ENCODE peak calls at places on chromosomes 2 and 18, in seven cellular contexts. V is GM23338, C is neural progenitor cell, P is HCT116, T is MM.1S, X is PC-3, R is SK-N-SH. G is an unnamed sample.

GRCh38 chr18:57084331-57085298 is 62.3 kb upstream of the BOD1L2 start:
- DNase-seq in V (no peak), C (peak; percentile 36), P (no peak), T (peak; percentile 82), X (peak; percentile 3), R (no peak), G (no peak)

GRCh38 chr2:64978514-64979268 is 10.5 kb upstream of the SLC1A4 start:
- DNase-seq in V (peak; percentile 50), C (no peak), P (peak; percentile 6), T (peak; percentile 41), X (peak; percentile 60), R (no peak), G (peak; percentile 70)

GRCh38 chr2:167508709-167509108 is 620.4 kb downstream of the XIRP2 start:
- DNase-seq in V (no peak), C (no peak), P (no peak), T (no peak), X (peak; percentile 73), R (no peak), G (no peak)

GRCh38 chr18:56563568-56563967 is 74.8 kb downstream of the TXNL1 start:
- DNase-seq in V (peak; percentile 94), C (peak; percentile 88), P (peak; percentile 10), T (no peak), X (peak; percentile 4), R (no peak), G (no peak)

GRCh38 chr2:45264227-45265225 is 255.3 kb upstream of the SIX2 start:
- DNase-seq in V (peak; percentile 18), C (no peak), P (no peak), T (no peak), X (peak; percentile 63), R (no peak), G (peak; percentile 64)

GRCh38 chr2:1866402-1867091 is 122.2 kb upstream of the PXDN start:
- DNase-seq in V (no peak), C (no peak), P (no peak), T (no peak), X (no peak), R (no peak), G (no peak)

GRCh38 chr18:13406770-13407169 is 188.2 kb downstream of the LDLRAD4 start:
- DNase-seq in V (no peak), C (no peak), P (no peak), T (no peak), X (no peak), R (no peak), G (no peak)

GRCh38 chr2:135825131-135825854 is 11.7 kb downstream of the LCT start:
- DNase-seq in V (no peak), C (no peak), P (no peak), T (no peak), X (no peak), R (no peak), G (no peak)

GRCh38 chr2:55883339-55883738 is 40.2 kb downstream of the EFEMP1 start:
- DNase-seq in V (no peak), C (no peak), P (no peak), T (no peak), X (no peak), R (no peak), G (peak; percentile 38)

GRCh38 chr2:127986548-127987079 is 41.2 kb downstream of the SAP130 start:
- DNase-seq in V (no peak), C (no peak), P (no peak), T (no peak), X (no peak), R (no peak), G (no peak)

GRCh38 chr2:113357071-113357470 is 78.3 kb upstream of the PAX8 start:
- DNase-seq in V (no peak), C (no peak), P (no peak), T (no peak), X (no peak), R (no peak), G (no peak)

GRCh38 chr2:118650327-118650726 is 197.1 kb downstream of the EN1 start:
- DNase-seq in V (no peak), C (no peak), P (no peak), T (no peak), X (no peak), R (no peak), G (no peak)

GRCh38 chr2:133676392-133677130 is 108.3 kb upstream of the NCKAP5 start:
- DNase-seq in V (no peak), C (no peak), P (no peak), T (no peak), X (no peak), R (no peak), G (peak; percentile 81)

GRCh38 chr2:36489296-36489695 is 108.7 kb downstream of the FEZ2 start:
- DNase-seq in V (no peak), C (no peak), P (no peak), T (no peak), X (peak; percentile 43), R (no peak), G (peak; percentile 84)

GRCh38 chr2:165950438-165950837 is 3.1 kb downstream of the TTC21B start:
- DNase-seq in V (no peak), C (no peak), P (no peak), T (no peak), X (no peak), R (no peak), G (no peak)

GRCh38 chr2:231642631-231643493 is 50.2 kb downstream of the TEX44 start:
- DNase-seq in V (no peak), C (no peak), P (peak; percentile 99), T (peak; percentile 24), X (peak; percentile 98), R (no peak), G (peak; percentile 99)

GRCh38 chr2:175004730-175004979 is 526 bp downstream of the CHN1 start:
- DNase-seq in V (peak; percentile 53), C (no peak), P (no peak), T (no peak), X (no peak), R (peak; percentile 82), G (peak; percentile 57)

GRCh38 chr2:108917526-108917925 is 71.5 kb downstream of the EDAR start:
- DNase-seq in V (no peak), C (no peak), P (no peak), T (no peak), X (no peak), R (peak; percentile 7), G (no peak)

GRCh38 chr18:38076346-38077053 is 510.9 kb upstream of the CELF4 start:
- DNase-seq in V (no peak), C (no peak), P (no peak), T (no peak), X (no peak), R (no peak), G (no peak)

GRCh38 chr2:2843969-2844548 is 513.0 kb upstream of the MYT1L start:
- DNase-seq in V (peak; percentile 58), C (no peak), P (peak; percentile 7), T (no peak), X (peak; percentile 6), R (no peak), G (no peak)

GRCh38 chr2:191299009-191299408 is 53.8 kb downstream of the MYO1B start:
- DNase-seq in V (no peak), C (no peak), P (no peak), T (no peak), X (no peak), R (no peak), G (peak; percentile 50)
- H3K27ac ChIP-seq in V (no peak overlapping the region), C (no peak overlapping the region), P (no peak overlapping the region), T (no peak overlapping the region), X (no peak overlapping the region), R (no peak overlapping the region), G (peak overlapping the region; percentile 50)

GRCh38 chr2:73283545-73284295 is 558 bp downstream of the FBXO41 start:
- DNase-seq in V (peak; percentile 72), C (peak; percentile 27), P (no peak), T (peak; percentile 50), X (no peak), R (no peak), G (no peak)
- H2AFZ ChIP-seq in V (peak overlapping the region; percentile 66), C (peak overlapping the region; percentile 80), P (no peak overlapping the region), T (peak overlapping the region; percentile 86), X (peak overlapping the region; percentile 87), R (peak overlapping the region; percentile 93), G (peak overlapping the region; percentile 91)

DNA sequence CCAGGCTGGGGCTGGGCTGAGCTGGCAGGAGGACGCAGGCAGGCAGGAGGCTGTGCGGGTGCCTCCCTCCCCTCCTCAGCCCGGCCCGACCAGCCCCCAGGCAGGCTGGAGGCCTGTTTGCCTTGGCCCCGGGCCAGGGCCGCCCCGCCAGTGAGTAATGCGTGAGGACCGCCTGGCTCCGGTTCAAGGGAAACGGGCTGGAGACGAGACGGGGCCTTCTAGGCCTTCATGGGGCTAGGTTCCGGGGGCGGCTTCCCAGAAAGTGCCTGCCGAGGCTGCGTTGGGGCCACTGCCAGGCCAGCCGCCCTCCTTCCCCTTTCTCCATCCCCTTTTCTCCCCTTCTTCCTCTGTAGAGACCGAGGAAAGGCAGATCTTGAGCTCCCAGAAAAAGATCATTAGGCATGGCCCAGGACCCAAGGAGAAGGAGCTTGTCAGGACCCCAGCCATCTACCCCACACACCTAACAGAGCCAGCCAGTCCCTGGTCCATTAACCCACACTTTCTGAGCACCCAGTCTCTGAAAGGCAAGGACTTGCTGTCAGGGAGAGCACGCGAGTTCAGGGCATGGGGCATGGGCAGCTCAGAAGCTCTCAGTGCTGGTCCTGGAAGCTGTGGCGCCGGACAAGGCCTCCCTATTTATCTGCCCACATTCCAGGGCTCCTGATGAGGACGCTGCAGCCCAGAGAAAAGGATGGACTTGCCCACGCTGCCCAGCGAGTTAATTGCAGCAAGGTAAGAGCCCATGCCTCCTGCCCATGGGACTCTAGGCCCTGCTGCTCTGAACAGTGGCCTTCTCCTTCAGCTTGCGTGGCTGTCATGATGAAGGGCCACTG is 48.5 kb downstream of the SMAD7 start:
- DNase-seq in V (no peak), C (no peak), P (peak; percentile 22), T (no peak), X (peak; percentile 66), R (peak; percentile 75), G (peak; percentile 94)
- TF ChIP-seq EZH2phosphoT487 in V (no peak), C (no peak), P (no peak), T (no peak), X (no peak), R (no peak), G (no peak)

GRCh38 chr2:44110444-44110843 is 58.2 kb upstream of the PPM1B start:
- DNase-seq in V (no peak), C (no peak), P (no peak), T (no peak), X (no peak), R (no peak), G (no peak)
- H3K27ac ChIP-seq in V (no peak overlapping the region), C (no peak overlapping the region), P (no peak overlapping the region), T (no peak overlapping the region), X (no peak overlapping the region), R (no peak overlapping the region), G (no peak overlapping the region)

DNA sequence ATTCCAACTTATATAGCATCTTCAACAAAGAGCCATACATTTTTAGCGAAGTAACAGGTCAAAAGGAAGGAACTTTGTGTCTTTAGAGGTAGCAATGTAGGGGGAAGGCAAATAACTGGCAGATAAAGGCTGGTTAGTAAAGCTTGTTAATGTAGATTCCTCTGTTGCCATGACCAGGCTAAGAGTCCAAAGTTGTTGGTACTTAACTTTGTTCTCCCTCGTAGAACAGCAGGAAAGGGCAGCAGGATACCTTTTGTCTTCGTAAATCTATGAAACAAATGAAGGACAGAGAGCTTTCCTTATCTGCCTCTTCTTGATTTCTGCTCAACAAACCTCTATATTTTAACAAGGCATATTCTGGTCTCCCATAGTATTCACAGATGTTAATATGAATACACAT is 18.6 kb downstream of the ZBTB14 start:
- DNase-seq in V (peak; percentile 17), C (peak; percentile 31), P (no peak), T (no peak), X (no peak), R (no peak), G (no peak)
- H2AFZ ChIP-seq in V (peak overlapping the region; percentile 19), C (no peak overlapping the region), P (no peak overlapping the region), T (no peak overlapping the region), X (no peak overlapping the region), R (no peak overlapping the region), G (no peak overlapping the region)

GRCh38 chr2:202831241-202831997 is 40.1 kb downstream of the ICA1L start:
- DNase-seq in V (peak; percentile 73), C (peak; percentile 50), P (peak; percentile 61), T (peak; percentile 92), X (peak; percentile 86), R (peak; percentile 64), G (peak; percentile 65)
- TF ChIP-seq EZH2phosphoT487 in V (no peak), C (no peak), P (no peak), T (no peak), X (no peak), R (no peak), G (no peak)